ENCODE peak calls at places on chromosome 14, in six cellular contexts. K, Q, W, X, A and Z are unnamed samples.

GRCh38 chr14:37452323-37452722 is 142.7 kb downstream of the FOXA1 start:
- DNase-seq in K (no peak), Q (no peak), W (no peak), X (peak; percentile 38), A (no peak), Z (peak; percentile 70)

GRCh38 chr14:99972748-99973466 is 92.3 kb upstream of the EVL start:
- DNase-seq in K (no peak), Q (no peak), W (no peak), X (no peak), A (no peak), Z (no peak)

GRCh38 chr14:63078606-63079005 is 33.3 kb upstream of the KCNH5 start:
- DNase-seq in K (no peak), Q (no peak), W (no peak), X (no peak), A (no peak), Z (no peak)

GRCh38 chr14:100538566-100539318 is 48.5 kb downstream of the BEGAIN start:
- DNase-seq in K (peak; percentile 17), Q (peak; percentile 16), W (peak; percentile 46), X (no peak), A (no peak), Z (no peak)

GRCh38 chr14:87434680-87435079 is 558.3 kb downstream of the GALC start:
- DNase-seq in K (no peak), Q (no peak), W (no peak), X (no peak), A (no peak), Z (no peak)

GRCh38 chr14:89792489-89793366 is 161.8 kb downstream of the EFCAB11 start:
- DNase-seq in K (peak; percentile 36), Q (peak; percentile 48), W (no peak), X (no peak), A (no peak), Z (no peak)

GRCh38 chr14:76904740-76905569 is 78.7 kb downstream of the LRRC74A start:
- DNase-seq in K (peak; percentile 49), Q (peak; percentile 59), W (no peak), X (peak; percentile 98), A (peak; percentile 97), Z (peak; percentile 98)

GRCh38 chr14:68934034-68934433 is 45.1 kb downstream of the ACTN1 start:
- DNase-seq in K (no peak), Q (no peak), W (no peak), X (no peak), A (no peak), Z (no peak)

GRCh38 chr14:33617154-33617553 is 333.7 kb downstream of the EGLN3 start:
- DNase-seq in K (no peak), Q (no peak), W (no peak), X (peak; percentile 82), A (peak; percentile 88), Z (peak; percentile 83)

GRCh38 chr14:99259327-99259726 is 12.7 kb downstream of the BCL11B start:
- DNase-seq in K (no peak), Q (no peak), W (no peak), X (no peak), A (no peak), Z (no peak)

GRCh38 chr14:84546236-84546635 is 983.7 kb upstream of the FLRT2 start:
- DNase-seq in K (no peak), Q (no peak), W (no peak), X (no peak), A (no peak), Z (no peak)

GRCh38 chr14:85342858-85343607 is 186.9 kb upstream of the FLRT2 start:
- DNase-seq in K (no peak), Q (no peak), W (no peak), X (no peak), A (peak; percentile 33), Z (no peak)

GRCh38 chr14:68941820-68942219 is 37.3 kb downstream of the ACTN1 start:
- DNase-seq in K (no peak), Q (no peak), W (peak; percentile 57), X (peak; percentile 96), A (peak; percentile 97), Z (peak; percentile 96)

GRCh38 chr14:23403139-23403438 is 5.0 kb downstream of the MYH6 start:
- DNase-seq in K (no peak), Q (no peak), W (no peak), X (no peak), A (no peak), Z (no peak)
- H3K4me3 ChIP-seq in K (no peak overlapping the region), Q (no peak overlapping the region), W (no peak overlapping the region), X (no peak overlapping the region), A (no peak overlapping the region), Z (no peak overlapping the region)

DNA sequence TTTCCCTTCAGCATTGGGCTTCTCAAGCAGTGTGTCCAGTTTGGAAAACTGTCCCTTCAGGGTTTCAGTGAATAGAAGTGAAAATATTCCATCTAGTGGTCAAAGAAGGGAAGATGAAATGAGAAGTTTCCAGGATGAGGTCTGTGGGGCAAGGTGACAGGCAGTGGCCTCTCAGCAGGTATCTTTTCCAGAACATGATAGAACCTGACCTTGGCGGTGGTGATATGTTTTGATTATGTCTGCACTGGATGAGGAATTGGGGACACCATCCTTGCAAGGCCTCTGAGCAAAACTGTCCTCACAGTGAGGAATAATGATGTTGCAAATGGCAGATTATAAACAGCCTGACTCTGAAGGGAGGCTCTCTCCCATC is 4.7 kb downstream of the GPX2 start:
- DNase-seq in K (no peak), Q (no peak), W (no peak), X (no peak), A (peak; percentile 32), Z (no peak)
- TF ChIP-seq CTCF in K (no peak), Q (no peak), W (no peak), X (peak; percentile 11), A (peak; percentile 43), Z (no peak)

GRCh38 chr14:75254901-75255300 is 23.7 kb upstream of the FOS start:
- DNase-seq in K (no peak), Q (no peak), W (no peak), X (peak; percentile 95), A (no peak), Z (peak; percentile 92)
- H3K4me3 ChIP-seq in K (no peak overlapping the region), Q (no peak overlapping the region), W (no peak overlapping the region), X (no peak overlapping the region), A (no peak overlapping the region), Z (no peak overlapping the region)

GRCh38 chr14:22812744-22813143 is 2.5 kb downstream of the SLC7A7 start:
- DNase-seq in K (no peak), Q (no peak), W (no peak), X (no peak), A (no peak), Z (no peak)
- TF ChIP-seq CTCF in K (no peak), Q (no peak), W (no peak), X (no peak), A (no peak), Z (no peak)

DNA sequence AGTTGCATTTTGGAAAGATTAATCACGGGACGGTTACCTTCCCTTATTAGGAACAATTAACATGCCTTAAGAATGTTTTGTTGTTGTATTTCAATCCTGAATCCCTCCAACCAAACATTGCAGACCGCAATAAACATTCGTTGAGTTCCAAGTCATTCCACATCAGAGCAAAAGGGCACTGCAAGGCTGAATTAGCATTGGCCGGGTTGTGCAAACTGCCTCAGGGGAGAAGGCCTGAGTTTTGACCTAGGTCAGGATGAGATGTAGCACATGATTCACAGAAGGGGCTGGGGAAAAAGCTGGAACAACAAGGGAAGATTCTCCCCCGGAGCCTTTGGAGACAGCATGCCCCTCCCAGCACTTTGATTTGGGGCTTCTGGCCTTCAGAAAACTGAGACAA is 82.1 kb upstream of the BDKRB2 start:
- DNase-seq in K (no peak), Q (no peak), W (no peak), X (no peak), A (peak; percentile 92), Z (no peak)
- H3K4me3 ChIP-seq in K (no peak overlapping the region), Q (no peak overlapping the region), W (no peak overlapping the region), X (no peak overlapping the region), A (no peak overlapping the region), Z (no peak overlapping the region)